ENCODE peak calls at places on chromosomes 11 and 22, in five cellular contexts. One of them, this sample, is unnamed.

GRCh38 chr11:34537636-34538035 is 24.0 kb upstream of the ELF5 start:
- DNase-seq in heart right ventricle: no peak
- DNase-seq in HCT116: no peak
- DNase-seq in AG09309: no peak
- DNase-seq in osteocyte: no peak
- DNase-seq in this sample: peak; percentile 4

GRCh38 chr22:21103633-21104032 is 57.9 kb downstream of the LRRC74B start:
- DNase-seq in heart right ventricle: no peak
- DNase-seq in HCT116: no peak
- DNase-seq in AG09309: no peak
- DNase-seq in osteocyte: no peak
- DNase-seq in this sample: no peak

GRCh38 chr11:3222941-3223905 is 4.6 kb upstream of the MRGPRG start:
- DNase-seq in heart right ventricle: no peak
- DNase-seq in HCT116: no peak
- DNase-seq in AG09309: no peak
- DNase-seq in osteocyte: peak; percentile 78
- DNase-seq in this sample: no peak

GRCh38 chr22:49101873-49102272 is 725.8 kb downstream of the BRD1 start:
- DNase-seq in heart right ventricle: no peak
- DNase-seq in HCT116: no peak
- DNase-seq in AG09309: no peak
- DNase-seq in osteocyte: no peak
- DNase-seq in this sample: no peak

GRCh38 chr11:97743205-97743742 is 1277.5 kb upstream of the CNTN5 start:
- DNase-seq in heart right ventricle: no peak
- DNase-seq in HCT116: no peak
- DNase-seq in AG09309: no peak
- DNase-seq in osteocyte: no peak
- DNase-seq in this sample: peak; percentile 62

GRCh38 chr11:85844439-85845051 is 10.6 kb upstream of the CCDC83 start:
- DNase-seq in heart right ventricle: no peak
- DNase-seq in HCT116: peak; percentile 77
- DNase-seq in AG09309: no peak
- DNase-seq in osteocyte: no peak
- DNase-seq in this sample: peak; percentile 91

GRCh38 chr22:19637405-19638281 is 76.7 kb upstream of the SEPTIN5 start:
- DNase-seq in heart right ventricle: no peak
- DNase-seq in HCT116: no peak
- DNase-seq in AG09309: no peak
- DNase-seq in osteocyte: no peak
- DNase-seq in this sample: no peak

GRCh38 chr11:28696591-28696990 is 588.4 kb downstream of the METTL15 start:
- DNase-seq in heart right ventricle: no peak
- DNase-seq in HCT116: no peak
- DNase-seq in AG09309: no peak
- DNase-seq in osteocyte: no peak
- DNase-seq in this sample: no peak

GRCh38 chr22:17851754-17852153 is 77.5 kb upstream of the BID start:
- DNase-seq in heart right ventricle: peak; percentile 81
- DNase-seq in HCT116: no peak
- DNase-seq in AG09309: no peak
- DNase-seq in osteocyte: no peak
- DNase-seq in this sample: no peak

GRCh38 chr11:89545701-89546100 is 54.5 kb upstream of the NOX4 start:
- DNase-seq in heart right ventricle: no peak
- DNase-seq in HCT116: no peak
- DNase-seq in AG09309: no peak
- DNase-seq in osteocyte: no peak
- DNase-seq in this sample: no peak

GRCh38 chr11:92224394-92225205 is at the start of gene FAT3:
- DNase-seq in heart right ventricle: peak; percentile 3
- DNase-seq in HCT116: no peak
- DNase-seq in AG09309: peak; percentile 3
- DNase-seq in osteocyte: peak; percentile 87
- DNase-seq in this sample: no peak

GRCh38 chr11:107683807-107684206 is 28.0 kb downstream of the SLN start:
- DNase-seq in heart right ventricle: no peak
- DNase-seq in HCT116: peak; percentile 56
- DNase-seq in AG09309: no peak
- DNase-seq in osteocyte: no peak
- DNase-seq in this sample: peak; percentile 35

GRCh38 chr11:117411736-117412135 is 84.1 kb downstream of the CEP164 start:
- DNase-seq in heart right ventricle: no peak
- DNase-seq in HCT116: no peak
- DNase-seq in AG09309: no peak
- DNase-seq in osteocyte: no peak
- DNase-seq in this sample: no peak

GRCh38 chr11:125348704-125349635 is 147.1 kb downstream of the FEZ1 start:
- DNase-seq in heart right ventricle: peak; percentile 50
- DNase-seq in HCT116: no peak
- DNase-seq in AG09309: no peak
- DNase-seq in osteocyte: peak; percentile 91
- DNase-seq in this sample: peak; percentile 43

GRCh38 chr11:44627911-44628729 is 62.7 kb downstream of the CD82 start:
- DNase-seq in heart right ventricle: peak; percentile 83
- DNase-seq in HCT116: no peak
- DNase-seq in AG09309: no peak
- DNase-seq in osteocyte: peak; percentile 95
- DNase-seq in this sample: peak; percentile 56

GRCh38 chr11:62034045-62034355 is 66.6 kb upstream of the FTH1 start:
- DNase-seq in heart right ventricle: no peak
- DNase-seq in HCT116: no peak
- DNase-seq in AG09309: no peak
- DNase-seq in osteocyte: no peak
- DNase-seq in this sample: no peak

GRCh38 chr11:83425137-83425466 is 138.9 kb upstream of the CCDC90B start:
- DNase-seq in heart right ventricle: no peak
- DNase-seq in HCT116: no peak
- DNase-seq in AG09309: no peak
- DNase-seq in osteocyte: no peak
- DNase-seq in this sample: no peak

GRCh38 chr11:111205622-111206385 is 39.7 kb upstream of the POU2AF2 start:
- DNase-seq in heart right ventricle: no peak
- DNase-seq in HCT116: no peak
- DNase-seq in AG09309: no peak
- DNase-seq in osteocyte: no peak
- DNase-seq in this sample: no peak

GRCh38 chr11:122756417-122756816 is 81.9 kb upstream of the CRTAM start:
- DNase-seq in heart right ventricle: peak; percentile 22
- DNase-seq in HCT116: no peak
- DNase-seq in AG09309: no peak
- DNase-seq in osteocyte: no peak
- DNase-seq in this sample: no peak

GRCh38 chr11:3014314-3014938 is 22.3 kb upstream of the NAP1L4 start:
- DNase-seq in heart right ventricle: no peak
- DNase-seq in HCT116: no peak
- DNase-seq in AG09309: no peak
- DNase-seq in osteocyte: no peak
- DNase-seq in this sample: no peak

GRCh38 chr22:23606204-23607131 is 25.7 kb downstream of the DRICH1 start:
- DNase-seq in heart right ventricle: no peak
- DNase-seq in HCT116: no peak
- DNase-seq in AG09309: no peak
- DNase-seq in osteocyte: no peak
- DNase-seq in this sample: no peak

GRCh38 chr11:127412234-127412633 is 411.7 kb upstream of the KIRREL3 start:
- DNase-seq in heart right ventricle: no peak
- DNase-seq in HCT116: no peak
- DNase-seq in AG09309: no peak
- DNase-seq in osteocyte: no peak
- DNase-seq in this sample: no peak

GRCh38 chr11:44659641-44660040 is 67.1 kb upstream of the TSPAN18 start:
- DNase-seq in heart right ventricle: peak; percentile 68
- DNase-seq in HCT116: no peak
- DNase-seq in AG09309: no peak
- DNase-seq in osteocyte: no peak
- DNase-seq in this sample: no peak

GRCh38 chr11:33531743-33532181 is 168.9 kb downstream of the C11orf91 start:
- DNase-seq in heart right ventricle: peak; percentile 8
- DNase-seq in HCT116: no peak
- DNase-seq in AG09309: peak; percentile 92
- DNase-seq in osteocyte: no peak
- DNase-seq in this sample: peak; percentile 13

GRCh38 chr11:7528514-7529049 is 14.8 kb downstream of the PPFIBP2 start:
- DNase-seq in heart right ventricle: no peak
- DNase-seq in HCT116: no peak
- DNase-seq in AG09309: no peak
- DNase-seq in osteocyte: no peak
- DNase-seq in this sample: no peak

GRCh38 chr11:72741429-72741833 is 10.8 kb downstream of the ARAP1 start:
- DNase-seq in heart right ventricle: no peak
- DNase-seq in HCT116: no peak
- DNase-seq in AG09309: no peak
- DNase-seq in osteocyte: no peak
- DNase-seq in this sample: peak; percentile 37

GRCh38 chr11:107756553-107756952 is 44.7 kb upstream of the SLN start:
- DNase-seq in heart right ventricle: no peak
- DNase-seq in HCT116: no peak
- DNase-seq in AG09309: no peak
- DNase-seq in osteocyte: no peak
- DNase-seq in this sample: no peak

GRCh38 chr11:126039485-126040271 is 23.0 kb downstream of the CDON start:
- DNase-seq in heart right ventricle: no peak
- DNase-seq in HCT116: no peak
- DNase-seq in AG09309: no peak
- DNase-seq in osteocyte: no peak
- DNase-seq in this sample: peak; percentile 18

GRCh38 chr11:73445980-73446379 is 69.8 kb downstream of the RELT start:
- DNase-seq in heart right ventricle: no peak
- DNase-seq in HCT116: no peak
- DNase-seq in AG09309: no peak
- DNase-seq in osteocyte: no peak
- DNase-seq in this sample: no peak

GRCh38 chr22:30047364-30047738 is 32.9 kb upstream of the HORMAD2 start:
- DNase-seq in heart right ventricle: no peak
- DNase-seq in HCT116: no peak
- DNase-seq in AG09309: no peak
- DNase-seq in osteocyte: no peak
- DNase-seq in this sample: no peak

GRCh38 chr11:95522871-95523270 is 266.7 kb downstream of the FAM76B start:
- DNase-seq in heart right ventricle: no peak
- DNase-seq in HCT116: no peak
- DNase-seq in AG09309: no peak
- DNase-seq in osteocyte: no peak
- DNase-seq in this sample: peak; percentile 80

GRCh38 chr11:133927690-133928627 is 28.8 kb downstream of the IGSF9B start:
- DNase-seq in heart right ventricle: peak; percentile 57
- DNase-seq in HCT116: no peak
- DNase-seq in AG09309: peak; percentile 7
- DNase-seq in osteocyte: no peak
- DNase-seq in this sample: peak; percentile 78

GRCh38 chr11:62580959-62581715 is 7.4 kb upstream of the EEF1G start:
- DNase-seq in heart right ventricle: no peak
- DNase-seq in HCT116: no peak
- DNase-seq in AG09309: no peak
- DNase-seq in osteocyte: no peak
- DNase-seq in this sample: no peak

GRCh38 chr11:1514349-1515061 is 27.9 kb upstream of the MOB2 start:
- DNase-seq in heart right ventricle: no peak
- DNase-seq in HCT116: no peak
- DNase-seq in AG09309: no peak
- DNase-seq in osteocyte: no peak
- DNase-seq in this sample: no peak
- TF ChIP-seq CTCF in heart right ventricle: no peak
- TF ChIP-seq CTCF in HCT116: no peak
- TF ChIP-seq CTCF in AG09309: no peak
- TF ChIP-seq CTCF in osteocyte: no peak
- TF ChIP-seq CTCF in this sample: no peak

GRCh38 chr22:42967933-42968332 is 47.0 kb downstream of the PACSIN2 start:
- DNase-seq in heart right ventricle: peak; percentile 73
- DNase-seq in HCT116: no peak
- DNase-seq in AG09309: no peak
- DNase-seq in osteocyte: no peak
- DNase-seq in this sample: no peak
- TF ChIP-seq CTCF in heart right ventricle: peak; percentile 29
- TF ChIP-seq CTCF in HCT116: no peak
- TF ChIP-seq CTCF in AG09309: peak; percentile 35
- TF ChIP-seq CTCF in osteocyte: no peak
- TF ChIP-seq CTCF in this sample: no peak

GRCh38 chr11:12958984-12959383 is 50.1 kb upstream of the RASSF10 start:
- DNase-seq in heart right ventricle: no peak
- DNase-seq in HCT116: no peak
- DNase-seq in AG09309: no peak
- DNase-seq in osteocyte: no peak
- DNase-seq in this sample: peak; percentile 18

GRCh38 chr11:12963051-12963450 is 46.1 kb upstream of the RASSF10 start:
- DNase-seq in heart right ventricle: no peak
- DNase-seq in HCT116: no peak
- DNase-seq in AG09309: no peak
- DNase-seq in osteocyte: no peak
- DNase-seq in this sample: no peak

GRCh38 chr11:12962306-12962705 is 46.8 kb upstream of the RASSF10 start:
- DNase-seq in heart right ventricle: no peak
- DNase-seq in HCT116: no peak
- DNase-seq in AG09309: no peak
- DNase-seq in osteocyte: no peak
- DNase-seq in this sample: no peak

GRCh38 chr11:12963789-12964536 is 45.2 kb upstream of the RASSF10 start:
- DNase-seq in heart right ventricle: peak; percentile 70
- DNase-seq in HCT116: peak; percentile 59
- DNase-seq in AG09309: no peak
- DNase-seq in osteocyte: peak; percentile 87
- DNase-seq in this sample: peak; percentile 80

DNA sequence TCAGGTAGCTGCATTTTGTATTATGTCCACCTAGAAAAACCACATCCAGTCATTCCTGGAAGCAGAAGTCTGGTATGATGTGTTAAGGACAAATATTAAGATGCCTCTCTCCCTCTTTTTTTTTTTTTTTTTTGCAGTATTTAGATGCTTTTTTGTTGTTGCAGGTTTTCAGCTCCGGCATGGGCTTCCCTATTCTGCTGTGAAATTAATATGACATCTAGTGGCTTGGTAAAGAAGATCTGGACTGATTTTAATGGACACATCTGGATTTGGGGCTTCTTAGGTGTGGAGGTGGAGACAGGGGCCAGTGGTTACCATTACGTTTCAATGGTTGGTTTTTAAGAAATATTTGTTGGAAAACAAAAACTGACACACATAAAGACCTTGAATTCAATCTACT is 47.5 kb upstream of the RASSF10 start:
- DNase-seq in heart right ventricle: no peak
- DNase-seq in HCT116: no peak
- DNase-seq in AG09309: no peak
- DNase-seq in osteocyte: no peak
- DNase-seq in this sample: no peak
- TF ChIP-seq CTCF in heart right ventricle: no peak
- TF ChIP-seq CTCF in HCT116: no peak
- TF ChIP-seq CTCF in AG09309: peak; percentile 40
- TF ChIP-seq CTCF in osteocyte: peak; percentile 42
- TF ChIP-seq CTCF in this sample: no peak

GRCh38 chr11:12235549-12235944 is 125.2 kb downstream of the MICAL2 start:
- DNase-seq in heart right ventricle: no peak
- DNase-seq in HCT116: no peak
- DNase-seq in AG09309: no peak
- DNase-seq in osteocyte: no peak
- DNase-seq in this sample: no peak
- TF ChIP-seq CTCF in heart right ventricle: no peak
- TF ChIP-seq CTCF in HCT116: no peak
- TF ChIP-seq CTCF in AG09309: peak; percentile 29
- TF ChIP-seq CTCF in osteocyte: no peak
- TF ChIP-seq CTCF in this sample: no peak

GRCh38 chr11:30049214-30049613 is 32.4 kb upstream of the KCNA4 start:
- DNase-seq in heart right ventricle: no peak
- DNase-seq in HCT116: no peak
- DNase-seq in AG09309: no peak
- DNase-seq in osteocyte: no peak
- DNase-seq in this sample: no peak
- TF ChIP-seq CTCF in heart right ventricle: no peak
- TF ChIP-seq CTCF in HCT116: no peak
- TF ChIP-seq CTCF in AG09309: no peak
- TF ChIP-seq CTCF in osteocyte: no peak
- TF ChIP-seq CTCF in this sample: no peak